ENCODE peak calls at places on chromosomes 1 and 21, in five cellular contexts. U is left lobe of liver, Q is gastroesophageal sphincter, D is PC-3, E is T-cell. Z is an unnamed sample.

GRCh38 chr1:110859062-110859461 is 13.9 kb upstream of the CD53 start:
- ATAC-seq in U (no peak), Q (no peak), D (no peak), E (no peak), Z (peak; percentile 72)

GRCh38 chr1:48001696-48002095 is 4.5 kb upstream of the TRABD2B start:
- ATAC-seq in U (no peak), Q (no peak), D (no peak), E (no peak), Z (no peak)

GRCh38 chr1:18957532-18958295 is 1.2 kb upstream of the IFFO2 start:
- ATAC-seq in U (no peak), Q (no peak), D (no peak), E (no peak), Z (no peak)

GRCh38 chr1:3731951-3732746 is 20.1 kb upstream of the CCDC27 start:
- ATAC-seq in U (no peak), Q (peak; percentile 20), D (no peak), E (no peak), Z (no peak)

GRCh38 chr1:171922999-171923398 is 81.7 kb downstream of the DNM3 start:
- ATAC-seq in U (no peak), Q (no peak), D (no peak), E (no peak), Z (no peak)

GRCh38 chr1:229953736-229954326 is 113.2 kb upstream of the GALNT2 start:
- ATAC-seq in U (peak; percentile 51), Q (no peak), D (no peak), E (no peak), Z (no peak)

GRCh38 chr1:52356818-52357355 is 9.1 kb downstream of the CC2D1B start:
- ATAC-seq in U (no peak), Q (no peak), D (no peak), E (no peak), Z (no peak)

GRCh38 chr21:40053007-40053406 is 185.8 kb downstream of the PCP4 start:
- ATAC-seq in U (no peak), Q (peak; percentile 74), D (no peak), E (no peak), Z (no peak)

GRCh38 chr1:175984813-175985212 is 222.3 kb downstream of the COP1 start:
- ATAC-seq in U (peak; percentile 57), Q (no peak), D (no peak), E (no peak), Z (no peak)

GRCh38 chr1:246492611-246493245 is 14.4 kb downstream of the SMYD3 start:
- ATAC-seq in U (peak; percentile 94), Q (peak; percentile 76), D (peak; percentile 87), E (no peak), Z (no peak)

GRCh38 chr1:12053752-12054548 is 9.2 kb upstream of the TNFRSF8 start:
- ATAC-seq in U (no peak), Q (no peak), D (no peak), E (no peak), Z (peak; percentile 2)

GRCh38 chr1:28789412-28789811 is 22.6 kb upstream of the OPRD1 start:
- ATAC-seq in U (no peak), Q (no peak), D (no peak), E (no peak), Z (no peak)

GRCh38 chr1:32765561-32766327 is 51.4 kb downstream of the YARS1 start:
- ATAC-seq in U (no peak), Q (no peak), D (no peak), E (no peak), Z (no peak)

GRCh38 chr1:190904091-190904695 is 426.5 kb upstream of the BRINP3 start:
- ATAC-seq in U (no peak), Q (no peak), D (peak; percentile 93), E (no peak), Z (no peak)

GRCh38 chr1:157994081-157994581 is 686 bp downstream of the KIRREL1 start:
- ATAC-seq in U (no peak), Q (no peak), D (peak; percentile 12), E (no peak), Z (no peak)

GRCh38 chr1:167685844-167686243 is 35.9 kb upstream of the MPZL1 start:
- ATAC-seq in U (peak; percentile 55), Q (no peak), D (no peak), E (no peak), Z (no peak)

GRCh38 chr21:36204980-36205379 is 48.4 kb downstream of the DOP1B start:
- ATAC-seq in U (no peak), Q (no peak), D (no peak), E (no peak), Z (no peak)

GRCh38 chr1:231393668-231394067 is 28.4 kb downstream of the EGLN1 start:
- ATAC-seq in U (peak; percentile 91), Q (no peak), D (no peak), E (no peak), Z (no peak)

GRCh38 chr1:165610866-165611265 is 20.2 kb upstream of the MGST3 start:
- ATAC-seq in U (no peak), Q (no peak), D (peak; percentile 27), E (no peak), Z (no peak)

GRCh38 chr1:98188769-98189168 is 267.9 kb upstream of the DPYD start:
- ATAC-seq in U (no peak), Q (no peak), D (no peak), E (no peak), Z (no peak)

GRCh38 chr1:37691497-37692077 is 729 bp upstream of the CDCA8 start:
- ATAC-seq in U (peak; percentile 24), Q (peak; percentile 14), D (peak; percentile 16), E (no peak), Z (peak; percentile 1)

GRCh38 chr1:94069649-94070285 is 51.2 kb downstream of the ABCA4 start:
- ATAC-seq in U (peak; percentile 20), Q (no peak), D (peak; percentile 72), E (no peak), Z (no peak)

GRCh38 chr21:42539931-42540343 is 26.3 kb downstream of the SLC37A1 start:
- ATAC-seq in U (peak; percentile 3), Q (no peak), D (no peak), E (no peak), Z (no peak)

GRCh38 chr1:175893192-175893591 is 149.8 kb upstream of the TNR start:
- ATAC-seq in U (no peak), Q (no peak), D (no peak), E (no peak), Z (no peak)

GRCh38 chr1:192766009-192766625 is 42.7 kb upstream of the RGS2 start:
- ATAC-seq in U (no peak), Q (no peak), D (peak; percentile 84), E (no peak), Z (no peak)

GRCh38 chr21:15788847-15789548 is 59.2 kb downstream of the USP25 start:
- ATAC-seq in U (no peak), Q (no peak), D (peak; percentile 40), E (no peak), Z (no peak)

GRCh38 chr1:59136541-59137335 is 160.2 kb upstream of the FGGY start:
- ATAC-seq in U (peak; percentile 89), Q (no peak), D (no peak), E (no peak), Z (no peak)

GRCh38 chr1:33986389-33987095 is 122.7 kb downstream of the HMGB4 start:
- ATAC-seq in U (peak; percentile 32), Q (peak; percentile 81), D (no peak), E (no peak), Z (no peak)

GRCh38 chr1:207797229-207797973 is 45.5 kb downstream of the CD46 start:
- ATAC-seq in U (peak; percentile 94), Q (peak; percentile 83), D (peak; percentile 91), E (peak; percentile 76), Z (peak; percentile 86)

GRCh38 chr1:241440904-241441303 is 78.7 kb downstream of the FH start:
- ATAC-seq in U (no peak), Q (no peak), D (no peak), E (no peak), Z (no peak)

GRCh38 chr1:113677250-113678158 is 81.8 kb downstream of the PHTF1 start:
- ATAC-seq in U (peak; percentile 95), Q (no peak), D (peak; percentile 18), E (no peak), Z (no peak)

GRCh38 chr21:25955646-25956045 is 214.9 kb downstream of the APP start:
- ATAC-seq in U (no peak), Q (no peak), D (no peak), E (no peak), Z (no peak)

Z was measured in stimulated activated memory B cell treated with anti-CD40 and anti-IgM and Interleukin-4, amounts not matched to agents 10 μg/mL and 1 μg/mL and 100 μg/mL, for 72 hours.